ENCODE peak calls at places on chromosomes 13 and 19, in ten cellular contexts. O is heart left ventricle, F is GM23248, A is neural progenitor cell, T is thoracic aorta, G is A673, H is lower lobe of right lung, Y is OCI-LY7, M is SK-N-SH, Q is heart right ventricle. B is an unnamed sample. For H3K4me1, the result is how much of the 10 kb centered on the place peaks cover.

GRCh38 chr19:48745208-48745995 is 1.3 kb downstream of the IZUMO1 start:
- DNase-seq in O (peak), A (peak), M (peak), Y (peak), G (peak), F (peak), Q (peak), T (no peak), H (no peak), B (peak)

GRCh38 chr19:2602391-2603181 is 99.9 kb downstream of the GNG7 start:
- DNase-seq in T (peak), A (peak), Q (peak), O (peak), H (peak), Y (no peak), M (peak), G (peak), F (peak), B (peak)

GRCh38 chr13:47215741-47216140 is 318.9 kb upstream of the HTR2A start:
- DNase-seq in A (no peak), H (no peak), Y (no peak), G (peak), T (no peak), Q (no peak), O (no peak), F (peak), M (no peak), B (peak)

GRCh38 chr13:23069571-23069970 is 111.2 kb upstream of the SGCG start:
- DNase-seq in Y (no peak), A (no peak), G (no peak), F (peak), O (no peak), T (no peak), M (no peak), H (no peak), Q (no peak), B (peak)

GRCh38 chr13:110239280-110240120 is 67.5 kb downstream of the COL4A1 start:
- DNase-seq in T (no peak), G (no peak), Y (no peak), H (no peak), O (no peak), F (peak), A (no peak), Q (no peak), M (no peak), B (no peak)

GRCh38 chr19:30428281-30428680 is 56.1 kb downstream of the ZNF536 start:
- DNase-seq in O (no peak), Q (no peak), Y (no peak), F (no peak), G (no peak), M (no peak), H (no peak), T (no peak), A (no peak), B (no peak)

GRCh38 chr13:20960663-20961309 is 58.2 kb upstream of the XPO4 start:
- DNase-seq in A (no peak), T (no peak), G (peak), H (no peak), Y (no peak), O (no peak), M (no peak), Q (no peak), F (no peak), B (no peak)

GRCh38 chr13:40780822-40781401 is 8.5 kb upstream of the SLC25A15 start:
- DNase-seq in Q (no peak), M (peak), T (no peak), F (peak), O (no peak), A (no peak), G (peak), H (no peak), Y (peak), B (no peak)

GRCh38 chr13:71242191-71242590 is 624.8 kb downstream of the DACH1 start:
- DNase-seq in O (peak), A (peak), F (no peak), G (peak), T (no peak), H (peak), Q (peak), M (no peak), Y (no peak), B (no peak)

GRCh38 chr19:56120371-56121179 is 520 bp downstream of the ZNF787 start:
- DNase-seq in M (peak), H (peak), Y (peak), T (peak), A (peak), Q (peak), O (peak), F (peak), G (peak), B (peak)

GRCh38 chr19:29533578-29534544 is 8.1 kb downstream of the VSTM2B start:
- DNase-seq in O (peak), G (no peak), T (no peak), F (no peak), H (no peak), M (no peak), Y (no peak), A (no peak), Q (no peak), B (peak)

GRCh38 chr13:71285700-71286099 is 581.3 kb downstream of the DACH1 start:
- DNase-seq in F (no peak), T (no peak), G (peak), O (no peak), Q (no peak), Y (no peak), A (peak), M (no peak), H (no peak), B (no peak)

GRCh38 chr13:40352385-40352778 is 314.1 kb downstream of the FOXO1 start:
- DNase-seq in T (peak), F (peak), H (no peak), M (no peak), Y (no peak), G (no peak), Q (no peak), O (peak), A (no peak), B (no peak)

GRCh38 chr13:41053384-41053826 is 7.9 kb upstream of the WBP4 start:
- DNase-seq in M (no peak), F (peak), Y (peak), Q (peak), G (no peak), O (peak), H (no peak), A (no peak), T (no peak), B (peak)

GRCh38 chr19:43430142-43430710 is 15.5 kb downstream of the TEX101 start:
- DNase-seq in H (no peak), G (no peak), T (no peak), F (no peak), Y (no peak), Q (no peak), A (no peak), O (no peak), M (no peak), B (no peak)

GRCh38 chr13:110108348-110109139 is 198.4 kb downstream of the COL4A1 start:
- DNase-seq in T (peak), G (peak), M (peak), O (peak), H (peak), F (peak), A (peak), Q (peak), Y (no peak), B (peak)

GRCh38 chr19:14450168-14450874 is 17.2 kb downstream of the PKN1 start:
- DNase-seq in F (peak), Y (peak), Q (no peak), H (no peak), G (peak), O (peak), T (no peak), A (peak), M (peak), B (peak)

GRCh38 chr13:51423766-51424165 is 29.1 kb downstream of the INTS6 start:
- DNase-seq in Q (no peak), G (no peak), M (no peak), O (no peak), A (no peak), F (no peak), Y (no peak), T (no peak), H (no peak), B (no peak)

GRCh38 chr19:45100202-45100600 is 7.2 kb downstream of the PPP1R37 start:
- DNase-seq in A (no peak), O (no peak), M (no peak), T (no peak), Y (no peak), G (no peak), F (no peak), H (no peak), Q (no peak), B (no peak)

GRCh38 chr19:38849746-38850230 is at the start of gene HNRNPL:
- DNase-seq in T (no peak), Q (no peak), F (no peak), A (no peak), Y (no peak), H (peak), M (peak), O (peak), G (no peak), B (peak)

GRCh38 chr19:35136977-35137702 is 1.5 kb upstream of the FXYD1 start:
- DNase-seq in F (peak), H (no peak), G (no peak), Q (no peak), A (no peak), Y (no peak), T (no peak), M (no peak), O (no peak), B (peak)

GRCh38 chr19:3055741-3056453 is 6.4 kb downstream of the TLE5 start:
- DNase-seq in Q (no peak), G (no peak), O (no peak), A (no peak), T (no peak), F (no peak), H (peak), Y (no peak), M (no peak), B (peak)

GRCh38 chr19:35011737-35012682 is 11.9 kb downstream of the GRAMD1A start:
- DNase-seq in H (no peak), O (no peak), A (no peak), T (no peak), Y (no peak), G (no peak), Q (no peak), F (no peak), M (peak), B (peak)

GRCh38 chr19:2053601-2054389 is 2.8 kb upstream of the MKNK2 start:
- DNase-seq in Q (peak), O (peak), G (no peak), M (no peak), F (no peak), T (no peak), H (peak), Y (no peak), A (no peak), B (peak)

GRCh38 chr13:95457294-95457693 is 95.2 kb upstream of the CLDN10 start:
- DNase-seq in G (no peak), T (no peak), A (no peak), H (no peak), M (no peak), O (no peak), F (no peak), Y (no peak), Q (no peak), B (no peak)

GRCh38 chr13:73657821-73658540 is 476.2 kb downstream of the KLF12 start:
- DNase-seq in H (no peak), Q (peak), A (no peak), F (peak), O (peak), G (peak), Y (no peak), T (peak), M (no peak), B (no peak)

GRCh38 chr19:14165986-14166385 is 29.6 kb upstream of the ASF1B start:
- DNase-seq in T (no peak), M (peak), H (no peak), Y (no peak), A (no peak), G (no peak), Q (no peak), F (no peak), O (no peak), B (peak)

GRCh38 chr13:76758257-76758656 is 127.9 kb downstream of the KCTD12 start:
- DNase-seq in M (peak), H (no peak), Y (no peak), F (no peak), O (no peak), G (no peak), Q (no peak), A (no peak), T (no peak), B (no peak)

GRCh38 chr13:20401958-20402856 is 123.5 kb downstream of the CRYL1 start:
- DNase-seq in F (peak), M (no peak), H (no peak), Q (no peak), Y (no peak), T (no peak), G (no peak), A (no peak), O (no peak), B (peak)

GRCh38 chr19:18173572-18174294 is at the start of gene IFI30:
- DNase-seq in M (peak), H (peak), A (peak), O (peak), T (no peak), F (peak), Q (peak), Y (peak), G (peak), B (peak)

GRCh38 chr19:3252650-3253049 is 28.2 kb downstream of the CELF5 start:
- DNase-seq in M (no peak), T (no peak), H (no peak), F (no peak), A (no peak), O (no peak), Y (no peak), G (no peak), Q (no peak), B (no peak)

GRCh38 chr19:43595605-43595998 is 332 bp downstream of the IRGQ start:
- DNase-seq in F (no peak), H (peak), Q (no peak), T (no peak), O (no peak), G (peak), A (peak), M (no peak), Y (no peak), B (no peak)

GRCh38 chr19:17751103-17751911 is at the start of gene FCHO1:
- DNase-seq in Q (peak), O (peak), A (no peak), Y (peak), M (no peak), G (no peak), T (no peak), F (no peak), H (peak), B (peak)

DNA sequence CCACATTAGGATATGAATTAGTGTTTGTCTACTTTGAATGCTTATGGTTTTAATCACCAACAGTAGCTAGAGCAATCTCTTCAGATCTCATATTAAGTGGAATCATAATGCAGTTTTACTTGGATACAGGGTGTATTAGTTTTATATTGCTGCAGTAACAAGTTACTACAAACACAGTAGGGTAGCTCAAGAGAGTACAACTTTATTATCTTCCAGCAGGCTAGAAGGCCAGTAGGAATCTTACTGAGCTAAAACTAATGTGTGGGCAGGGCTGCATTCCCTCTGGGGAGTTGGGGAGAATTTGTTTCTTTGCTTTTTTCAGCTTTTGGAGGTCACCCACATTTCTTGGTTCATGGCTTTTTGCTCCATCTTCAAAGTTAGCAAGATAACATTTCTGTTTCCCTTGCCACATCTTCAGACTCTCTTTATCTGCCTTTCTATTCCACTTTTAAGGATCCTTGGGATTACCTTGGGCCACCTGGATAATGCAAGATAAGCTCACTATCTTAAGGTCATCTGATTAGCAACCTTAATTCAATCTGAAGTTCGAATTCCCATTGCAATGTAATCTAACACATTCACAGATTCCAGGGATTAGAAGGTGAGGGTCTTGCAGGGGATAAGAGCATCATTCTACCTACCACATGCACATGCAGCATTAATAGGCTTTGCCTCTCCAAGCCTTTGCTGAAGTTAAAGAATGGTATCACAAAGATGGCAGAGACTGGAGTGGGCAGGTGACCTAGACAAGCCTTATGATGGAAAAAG is 134.1 kb upstream of the SLC10A2 start:
- DNase-seq in Y (no peak), Q (no peak), H (no peak), M (no peak), O (no peak), F (no peak), G (no peak), A (no peak), T (no peak), B (no peak)
- H3K4me1 ChIP-seq in Y (under half), Q (under half), H (under half), M (under half), O (under half), F (under half), G (under half), A (under half), T (under half), B (under half)

GRCh38 chr19:32971715-32972540 is at the start of the genes CEP89 and FAAP24:
- DNase-seq in Q (peak), Y (peak), F (peak), M (peak), A (peak), H (peak), O (peak), G (peak), T (peak), B (peak)
- H3K4me1 ChIP-seq in Q (under half), Y (under half), F (under half), M (under half), A (under half), H (under half), O (under half), G (under half), T (under half), B (under half)

GRCh38 chr19:5623397-5624153 is 692 bp downstream of the SAFB start:
- DNase-seq in Y (peak), T (no peak), O (peak), Q (peak), M (peak), H (no peak), G (peak), A (peak), F (no peak), B (peak)
- H3K4me1 ChIP-seq in Y (half or more), T (half or more), O (half or more), Q (half or more), M (under half), H (half or more), G (under half), A (under half), F (under half), B (half or more)

DNA sequence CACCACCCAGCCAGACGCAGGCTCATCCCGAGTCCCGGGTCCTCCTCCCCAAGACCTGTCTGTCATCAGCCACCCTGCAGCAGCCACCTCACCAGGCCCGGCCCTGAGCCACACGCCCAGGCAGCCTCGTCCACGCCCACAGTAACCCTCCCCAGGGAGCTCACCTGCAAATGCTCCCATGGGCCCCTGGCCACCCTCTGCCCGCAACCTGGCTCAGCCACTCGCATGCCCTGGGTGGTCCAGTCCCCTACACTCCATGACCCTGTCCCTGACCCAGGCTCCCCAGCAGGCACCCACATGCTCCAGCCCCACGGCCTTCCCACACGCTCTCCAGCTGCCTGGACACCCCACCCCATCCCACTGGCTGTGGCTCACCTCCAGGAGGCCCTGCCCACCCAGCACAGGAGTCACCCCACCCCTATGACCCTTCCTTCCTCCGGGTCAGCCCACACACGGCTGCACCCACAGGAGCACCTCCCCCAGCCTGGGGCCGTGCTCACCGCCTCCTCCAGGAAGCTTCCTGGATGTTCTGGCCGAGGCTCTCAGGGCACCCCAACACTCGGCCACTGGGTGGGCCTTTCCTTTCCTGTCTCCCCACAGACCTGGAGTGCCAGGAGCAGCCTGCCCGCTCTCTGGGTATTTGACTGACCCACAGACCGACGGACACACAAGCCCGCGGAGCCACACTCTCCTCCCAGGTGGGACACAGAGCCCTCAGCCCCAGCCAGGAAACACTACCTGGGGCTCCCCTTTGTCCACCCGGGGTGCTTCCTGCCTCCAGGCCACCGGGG is 3.6 kb downstream of the TMEM259 start:
- DNase-seq in Y (no peak), O (no peak), H (no peak), A (no peak), M (no peak), G (no peak), Q (no peak), F (no peak), T (no peak), B (no peak)
- H3K4me1 ChIP-seq in Y (under half), O (half or more), H (half or more), A (under half), M (under half), G (under half), Q (half or more), F (under half), T (under half), B (under half)

B was measured in osteoblast.